ENCODE peak calls at places on chromosomes 6 and 20, in seven cellular contexts. One of them, this sample, is unnamed.

GRCh38 chr6:71393471-71393870 is 104.9 kb downstream of the OGFRL1 start:
- DNase-seq in left lung: no peak
- DNase-seq in tibial nerve: no peak
- DNase-seq in psoas muscle: no peak
- DNase-seq in A549: peak; percentile 34
- DNase-seq in heart right ventricle: peak; percentile 45
- DNase-seq in lower lobe of right lung: no peak
- DNase-seq in this sample: no peak

GRCh38 chr6:37435816-37436215 is 2.8 kb downstream of the CMTR1 start:
- DNase-seq in left lung: no peak
- DNase-seq in tibial nerve: no peak
- DNase-seq in psoas muscle: no peak
- DNase-seq in A549: no peak
- DNase-seq in heart right ventricle: no peak
- DNase-seq in lower lobe of right lung: no peak
- DNase-seq in this sample: no peak

GRCh38 chr6:29943053-29943966 is 978 bp downstream of the HLA-A start:
- DNase-seq in left lung: no peak
- DNase-seq in tibial nerve: no peak
- DNase-seq in psoas muscle: no peak
- DNase-seq in A549: no peak
- DNase-seq in heart right ventricle: no peak
- DNase-seq in lower lobe of right lung: peak; percentile 51
- DNase-seq in this sample: peak; percentile 42

GRCh38 chr6:87210979-87211378 is 55.6 kb downstream of the ZNF292 start:
- DNase-seq in left lung: no peak
- DNase-seq in tibial nerve: no peak
- DNase-seq in psoas muscle: no peak
- DNase-seq in A549: no peak
- DNase-seq in heart right ventricle: no peak
- DNase-seq in lower lobe of right lung: no peak
- DNase-seq in this sample: no peak

GRCh38 chr6:128350416-128351254 is 169.8 kb downstream of the PTPRK start:
- DNase-seq in left lung: no peak
- DNase-seq in tibial nerve: no peak
- DNase-seq in psoas muscle: no peak
- DNase-seq in A549: peak; percentile 11
- DNase-seq in heart right ventricle: no peak
- DNase-seq in lower lobe of right lung: no peak
- DNase-seq in this sample: no peak

GRCh38 chr20:53034899-53035298 is 62.7 kb downstream of the TSHZ2 start:
- DNase-seq in left lung: no peak
- DNase-seq in tibial nerve: no peak
- DNase-seq in psoas muscle: no peak
- DNase-seq in A549: no peak
- DNase-seq in heart right ventricle: no peak
- DNase-seq in lower lobe of right lung: no peak
- DNase-seq in this sample: no peak

GRCh38 chr20:8633366-8633765 is 435.5 kb upstream of the PLCB4 start:
- DNase-seq in left lung: no peak
- DNase-seq in tibial nerve: no peak
- DNase-seq in psoas muscle: no peak
- DNase-seq in A549: no peak
- DNase-seq in heart right ventricle: no peak
- DNase-seq in lower lobe of right lung: no peak
- DNase-seq in this sample: no peak

GRCh38 chr6:11808054-11808453 is 29.5 kb upstream of the ADTRP start:
- DNase-seq in left lung: no peak
- DNase-seq in tibial nerve: no peak
- DNase-seq in psoas muscle: no peak
- DNase-seq in A549: no peak
- DNase-seq in heart right ventricle: no peak
- DNase-seq in lower lobe of right lung: no peak
- DNase-seq in this sample: no peak

GRCh38 chr6:139473731-139474130 is 99.3 kb upstream of the CITED2 start:
- DNase-seq in left lung: no peak
- DNase-seq in tibial nerve: no peak
- DNase-seq in psoas muscle: no peak
- DNase-seq in A549: no peak
- DNase-seq in heart right ventricle: no peak
- DNase-seq in lower lobe of right lung: no peak
- DNase-seq in this sample: no peak

GRCh38 chr6:35511980-35512379 is 716 bp downstream of the TULP1 start:
- DNase-seq in left lung: no peak
- DNase-seq in tibial nerve: no peak
- DNase-seq in psoas muscle: no peak
- DNase-seq in A549: no peak
- DNase-seq in heart right ventricle: no peak
- DNase-seq in lower lobe of right lung: no peak
- DNase-seq in this sample: no peak

GRCh38 chr6:46688117-46688965 is 656 bp downstream of the TDRD6 start:
- DNase-seq in left lung: no peak
- DNase-seq in tibial nerve: no peak
- DNase-seq in psoas muscle: no peak
- DNase-seq in A549: no peak
- DNase-seq in heart right ventricle: no peak
- DNase-seq in lower lobe of right lung: no peak
- DNase-seq in this sample: no peak

GRCh38 chr20:11302436-11302835 is 615.3 kb upstream of the BTBD3 start:
- DNase-seq in left lung: no peak
- DNase-seq in tibial nerve: no peak
- DNase-seq in psoas muscle: no peak
- DNase-seq in A549: no peak
- DNase-seq in heart right ventricle: no peak
- DNase-seq in lower lobe of right lung: no peak
- DNase-seq in this sample: no peak

GRCh38 chr6:2162089-2162465 is 83.3 kb downstream of the GMDS start:
- DNase-seq in left lung: no peak
- DNase-seq in tibial nerve: no peak
- DNase-seq in psoas muscle: no peak
- DNase-seq in A549: no peak
- DNase-seq in heart right ventricle: no peak
- DNase-seq in lower lobe of right lung: no peak
- DNase-seq in this sample: no peak

GRCh38 chr6:34633785-34634184 is 62.8 kb downstream of the ILRUN start:
- DNase-seq in left lung: no peak
- DNase-seq in tibial nerve: no peak
- DNase-seq in psoas muscle: no peak
- DNase-seq in A549: no peak
- DNase-seq in heart right ventricle: no peak
- DNase-seq in lower lobe of right lung: no peak
- DNase-seq in this sample: no peak

GRCh38 chr6:109695468-109695867 is 4.4 kb downstream of the FIG4 start:
- DNase-seq in left lung: no peak
- DNase-seq in tibial nerve: no peak
- DNase-seq in psoas muscle: no peak
- DNase-seq in A549: peak; percentile 24
- DNase-seq in heart right ventricle: no peak
- DNase-seq in lower lobe of right lung: no peak
- DNase-seq in this sample: no peak

GRCh38 chr20:42483694-42484303 is 705.9 kb downstream of the PTPRT start:
- DNase-seq in left lung: no peak
- DNase-seq in tibial nerve: peak; percentile 10
- DNase-seq in psoas muscle: no peak
- DNase-seq in A549: peak; percentile 30
- DNase-seq in heart right ventricle: no peak
- DNase-seq in lower lobe of right lung: no peak
- DNase-seq in this sample: no peak

GRCh38 chr6:138593100-138593877 is 94.0 kb upstream of the NHSL1 start:
- DNase-seq in left lung: peak; percentile 39
- DNase-seq in tibial nerve: peak; percentile 70
- DNase-seq in psoas muscle: peak; percentile 30
- DNase-seq in A549: peak; percentile 79
- DNase-seq in heart right ventricle: peak; percentile 77
- DNase-seq in lower lobe of right lung: no peak
- DNase-seq in this sample: peak; percentile 29

GRCh38 chr20:60695223-60695622 is 556.8 kb upstream of the CDH4 start:
- DNase-seq in left lung: peak; percentile 38
- DNase-seq in tibial nerve: no peak
- DNase-seq in psoas muscle: no peak
- DNase-seq in A549: peak; percentile 5
- DNase-seq in heart right ventricle: no peak
- DNase-seq in lower lobe of right lung: no peak
- DNase-seq in this sample: no peak

GRCh38 chr6:119476554-119476953 is 127.0 kb upstream of the MAN1A1 start:
- DNase-seq in left lung: no peak
- DNase-seq in tibial nerve: no peak
- DNase-seq in psoas muscle: no peak
- DNase-seq in A549: no peak
- DNase-seq in heart right ventricle: no peak
- DNase-seq in lower lobe of right lung: no peak
- DNase-seq in this sample: no peak

GRCh38 chr6:26249959-26250805 is 114.8 kb upstream of the BTN3A2 start:
- DNase-seq in left lung: peak; percentile 67
- DNase-seq in tibial nerve: peak; percentile 17
- DNase-seq in psoas muscle: no peak
- DNase-seq in A549: peak; percentile 82
- DNase-seq in heart right ventricle: peak; percentile 29
- DNase-seq in lower lobe of right lung: peak; percentile 71
- DNase-seq in this sample: no peak

GRCh38 chr20:9758752-9759151 is 80.1 kb downstream of the PAK5 start:
- DNase-seq in left lung: no peak
- DNase-seq in tibial nerve: no peak
- DNase-seq in psoas muscle: no peak
- DNase-seq in A549: no peak
- DNase-seq in heart right ventricle: no peak
- DNase-seq in lower lobe of right lung: no peak
- DNase-seq in this sample: no peak

GRCh38 chr20:11766961-11767360 is 150.7 kb upstream of the BTBD3 start:
- DNase-seq in left lung: no peak
- DNase-seq in tibial nerve: no peak
- DNase-seq in psoas muscle: no peak
- DNase-seq in A549: no peak
- DNase-seq in heart right ventricle: no peak
- DNase-seq in lower lobe of right lung: no peak
- DNase-seq in this sample: no peak

GRCh38 chr6:15818044-15818443 is 155.2 kb upstream of the DTNBP1 start:
- DNase-seq in left lung: no peak
- DNase-seq in tibial nerve: no peak
- DNase-seq in psoas muscle: no peak
- DNase-seq in A549: no peak
- DNase-seq in heart right ventricle: no peak
- DNase-seq in lower lobe of right lung: no peak
- DNase-seq in this sample: no peak

GRCh38 chr6:45633272-45633908 is 255.7 kb upstream of the SUPT3H start:
- DNase-seq in left lung: no peak
- DNase-seq in tibial nerve: no peak
- DNase-seq in psoas muscle: no peak
- DNase-seq in A549: no peak
- DNase-seq in heart right ventricle: no peak
- DNase-seq in lower lobe of right lung: no peak
- DNase-seq in this sample: no peak

GRCh38 chr6:121651420-121651819 is 216.0 kb downstream of the GJA1 start:
- DNase-seq in left lung: no peak
- DNase-seq in tibial nerve: no peak
- DNase-seq in psoas muscle: no peak
- DNase-seq in A549: no peak
- DNase-seq in heart right ventricle: peak; percentile 16
- DNase-seq in lower lobe of right lung: no peak
- DNase-seq in this sample: no peak

GRCh38 chr20:3459881-3460307 is 10.9 kb upstream of the ATRN start:
- DNase-seq in left lung: no peak
- DNase-seq in tibial nerve: no peak
- DNase-seq in psoas muscle: no peak
- DNase-seq in A549: no peak
- DNase-seq in heart right ventricle: no peak
- DNase-seq in lower lobe of right lung: no peak
- DNase-seq in this sample: no peak
- H3K27ac ChIP-seq in left lung: no peak overlapping the region
- H3K27ac ChIP-seq in tibial nerve: no peak overlapping the region
- H3K27ac ChIP-seq in psoas muscle: no peak overlapping the region
- H3K27ac ChIP-seq in A549: no peak overlapping the region
- H3K27ac ChIP-seq in heart right ventricle: no peak overlapping the region
- H3K27ac ChIP-seq in lower lobe of right lung: no peak overlapping the region
- H3K27ac ChIP-seq in this sample: no peak overlapping the region

DNA sequence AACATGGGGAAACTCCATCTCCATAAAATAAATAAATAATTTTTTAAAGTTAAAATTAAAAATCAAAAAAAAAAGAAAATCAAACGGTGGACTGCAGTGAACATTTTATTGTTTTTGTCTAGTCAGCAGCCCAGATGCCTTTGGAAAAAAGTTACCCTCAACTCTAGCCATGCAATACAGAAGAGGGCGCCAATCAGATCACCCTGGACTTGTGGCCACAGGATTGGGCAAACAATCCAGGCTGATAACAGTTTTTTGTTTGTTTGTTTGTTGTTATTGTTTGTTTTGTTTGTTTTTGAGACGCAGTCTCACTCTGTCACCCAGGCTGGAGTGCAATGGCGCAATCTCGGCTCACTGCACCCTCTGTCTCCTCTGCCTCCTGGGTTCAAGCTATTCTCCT is 30.5 kb upstream of the NELFCD start:
- DNase-seq in left lung: no peak
- DNase-seq in tibial nerve: no peak
- DNase-seq in psoas muscle: no peak
- DNase-seq in A549: peak; percentile 18
- DNase-seq in heart right ventricle: no peak
- DNase-seq in lower lobe of right lung: no peak
- DNase-seq in this sample: no peak
- TF ChIP-seq CTCF in left lung: no peak
- TF ChIP-seq CTCF in tibial nerve: no peak
- TF ChIP-seq CTCF in psoas muscle: no peak
- TF ChIP-seq CTCF in A549: no peak
- TF ChIP-seq CTCF in heart right ventricle: peak; percentile 23
- TF ChIP-seq CTCF in lower lobe of right lung: no peak
- TF ChIP-seq CTCF in this sample: no peak

GRCh38 chr20:50283922-50284810 is 93.5 kb downstream of the CEBPB start:
- DNase-seq in left lung: peak; percentile 89
- DNase-seq in tibial nerve: no peak
- DNase-seq in psoas muscle: peak; percentile 74
- DNase-seq in A549: peak; percentile 80
- DNase-seq in heart right ventricle: no peak
- DNase-seq in lower lobe of right lung: peak; percentile 90
- DNase-seq in this sample: no peak

GRCh38 chr20:50282592-50283241 is 92.1 kb downstream of the CEBPB start:
- DNase-seq in left lung: no peak
- DNase-seq in tibial nerve: no peak
- DNase-seq in psoas muscle: peak; percentile 20
- DNase-seq in A549: no peak
- DNase-seq in heart right ventricle: no peak
- DNase-seq in lower lobe of right lung: no peak
- DNase-seq in this sample: no peak

GRCh38 chr20:50284811-50285375 is 94.3 kb downstream of the CEBPB start:
- DNase-seq in left lung: no peak
- DNase-seq in tibial nerve: no peak
- DNase-seq in psoas muscle: peak; percentile 33
- DNase-seq in A549: no peak
- DNase-seq in heart right ventricle: no peak
- DNase-seq in lower lobe of right lung: no peak
- DNase-seq in this sample: peak; percentile 91

GRCh38 chr20:50281831-50282591 is 91.4 kb downstream of the CEBPB start:
- DNase-seq in left lung: no peak
- DNase-seq in tibial nerve: no peak
- DNase-seq in psoas muscle: peak; percentile 14
- DNase-seq in A549: peak; percentile 41
- DNase-seq in heart right ventricle: no peak
- DNase-seq in lower lobe of right lung: no peak
- DNase-seq in this sample: no peak

GRCh38 chr20:50283370-50283769 is 92.7 kb downstream of the CEBPB start:
- DNase-seq in left lung: no peak
- DNase-seq in tibial nerve: no peak
- DNase-seq in psoas muscle: peak; percentile 9
- DNase-seq in A549: no peak
- DNase-seq in heart right ventricle: no peak
- DNase-seq in lower lobe of right lung: no peak
- DNase-seq in this sample: no peak
- H3K4me1 ChIP-seq in left lung: peaks cover 21% of the 10 kb centered on the region
- H3K4me1 ChIP-seq in tibial nerve: peaks cover 51% of the 10 kb centered on the region
- H3K4me1 ChIP-seq in psoas muscle: peaks cover 52% of the 10 kb centered on the region
- H3K4me1 ChIP-seq in A549: peaks cover 86% of the 10 kb centered on the region
- H3K4me1 ChIP-seq in heart right ventricle: peaks cover 16% of the 10 kb centered on the region
- H3K4me1 ChIP-seq in lower lobe of right lung: peaks cover 62% of the 10 kb centered on the region
- H3K4me1 ChIP-seq in this sample: peaks cover 30% of the 10 kb centered on the region

GRCh38 chr6:43803055-43803782 is 33.2 kb downstream of the VEGFA start:
- DNase-seq in left lung: no peak
- DNase-seq in tibial nerve: no peak
- DNase-seq in psoas muscle: no peak
- DNase-seq in A549: no peak
- DNase-seq in heart right ventricle: no peak
- DNase-seq in lower lobe of right lung: no peak
- DNase-seq in this sample: no peak
- H3K27ac ChIP-seq in left lung: peak overlapping the region; percentile 90
- H3K27ac ChIP-seq in tibial nerve: no peak overlapping the region
- H3K27ac ChIP-seq in psoas muscle: no peak overlapping the region
- H3K27ac ChIP-seq in A549: peak overlapping the region; percentile 49
- H3K27ac ChIP-seq in heart right ventricle: no peak overlapping the region
- H3K27ac ChIP-seq in lower lobe of right lung: no peak overlapping the region
- H3K27ac ChIP-seq in this sample: no peak overlapping the region